ENCODE peak calls at places on chromosomes 7 and 10, in five cellular contexts. Y, Z, F, C and H are unnamed samples.

GRCh38 chr7:159070422-159071148 is 74.1 kb downstream of the VIPR2 start:
- DNase-seq in Y (no peak), Z (no peak), F (no peak), C (no peak), H (no peak)

GRCh38 chr10:49620286-49620810 is 6.5 kb downstream of the CHAT start:
- DNase-seq in Y (no peak), Z (no peak), F (no peak), C (no peak), H (no peak)

GRCh38 chr10:69860290-69860689 is 58.6 kb downstream of the COL13A1 start:
- DNase-seq in Y (no peak), Z (no peak), F (no peak), C (no peak), H (no peak)

GRCh38 chr7:105219771-105220160 is 169.0 kb downstream of the SRPK2 start:
- DNase-seq in Y (no peak), Z (no peak), F (no peak), C (no peak), H (no peak)

GRCh38 chr10:75450654-75451419 is 19.4 kb downstream of the LRMDA start:
- DNase-seq in Y (no peak), Z (no peak), F (no peak), C (no peak), H (no peak)

GRCh38 chr7:46485481-46486065 is 564.5 kb upstream of the IGFBP3 start:
- DNase-seq in Y (no peak), Z (no peak), F (no peak), C (no peak), H (no peak)

GRCh38 chr10:119203006-119203405 is 4.4 kb upstream of the GRK5 start:
- DNase-seq in Y (no peak), Z (no peak), F (no peak), C (peak), H (no peak)

GRCh38 chr7:146788008-146788407 is 671.4 kb downstream of the CNTNAP2 start:
- DNase-seq in Y (no peak), Z (no peak), F (no peak), C (no peak), H (no peak)

GRCh38 chr7:82404094-82404493 is 39.5 kb downstream of the CACNA2D1 start:
- DNase-seq in Y (no peak), Z (no peak), F (no peak), C (no peak), H (no peak)

GRCh38 chr7:93933190-93933589 is 11.7 kb downstream of the GNG11 start:
- DNase-seq in Y (no peak), Z (no peak), F (no peak), C (no peak), H (no peak)

GRCh38 chr10:14653271-14654161 is 121.2 kb downstream of the FAM107B start:
- DNase-seq in Y (no peak), Z (peak), F (no peak), C (no peak), H (peak)

GRCh38 chr7:157771689-157772088 is 434.9 kb downstream of the DNAJB6 start:
- DNase-seq in Y (no peak), Z (no peak), F (no peak), C (no peak), H (no peak)

GRCh38 chr7:155263522-155264197 is 34.0 kb upstream of the INSIG1 start:
- DNase-seq in Y (no peak), Z (peak), F (no peak), C (no peak), H (no peak)

GRCh38 chr10:50991496-50992355 is 82.6 kb upstream of the PRKG1 start:
- DNase-seq in Y (no peak), Z (peak), F (no peak), C (no peak), H (peak)

GRCh38 chr7:4714767-4715384 is 32.8 kb downstream of the FOXK1 start:
- DNase-seq in Y (no peak), Z (no peak), F (no peak), C (no peak), H (no peak)

DNA sequence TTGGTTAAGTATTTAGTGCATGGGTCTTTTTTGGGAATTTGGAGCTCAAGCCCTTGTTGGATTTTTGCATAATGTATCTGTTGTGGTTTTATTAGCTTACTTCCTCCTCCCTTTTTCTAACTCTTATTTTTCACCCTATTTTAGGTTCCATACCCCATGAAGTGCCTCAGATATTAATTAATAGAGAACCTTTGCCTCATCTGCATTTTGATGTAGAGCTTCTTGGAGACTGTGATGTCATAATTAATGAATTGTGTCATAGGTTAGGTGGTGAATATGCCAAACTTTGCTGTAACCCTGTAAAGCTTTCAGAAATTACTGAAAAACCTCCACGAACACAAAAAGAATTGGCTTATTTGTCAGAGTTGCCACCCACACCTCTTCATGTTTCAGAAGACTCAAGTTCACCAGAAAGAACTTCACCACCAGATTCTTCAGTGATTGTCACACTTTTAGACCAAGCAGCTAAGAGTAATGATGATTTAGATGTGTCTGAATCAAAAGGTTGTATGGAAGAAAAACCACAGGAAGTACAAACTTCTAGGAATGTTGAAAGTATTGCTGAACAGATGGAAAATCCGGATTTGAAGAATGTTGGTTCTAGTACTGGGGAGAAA is 28.0 kb downstream of the SIRT1 start:
- DNase-seq in Y (no peak), Z (no peak), F (no peak), C (no peak), H (no peak)
- TF ChIP-seq FOXM1 in Y (no peak), Z (no peak), F (no peak), C (no peak), H (no peak)

GRCh38 chr10:121904888-121905287 is 22.9 kb downstream of the ATE1 start:
- DNase-seq in Y (no peak), Z (no peak), F (no peak), C (peak), H (no peak)

GRCh38 chr10:121911421-121911697 is 16.5 kb downstream of the ATE1 start:
- DNase-seq in Y (no peak), Z (no peak), F (no peak), C (no peak), H (no peak)

GRCh38 chr10:121914661-121915060 is 13.2 kb downstream of the ATE1 start:
- DNase-seq in Y (no peak), Z (no peak), F (no peak), C (no peak), H (no peak)

DNA sequence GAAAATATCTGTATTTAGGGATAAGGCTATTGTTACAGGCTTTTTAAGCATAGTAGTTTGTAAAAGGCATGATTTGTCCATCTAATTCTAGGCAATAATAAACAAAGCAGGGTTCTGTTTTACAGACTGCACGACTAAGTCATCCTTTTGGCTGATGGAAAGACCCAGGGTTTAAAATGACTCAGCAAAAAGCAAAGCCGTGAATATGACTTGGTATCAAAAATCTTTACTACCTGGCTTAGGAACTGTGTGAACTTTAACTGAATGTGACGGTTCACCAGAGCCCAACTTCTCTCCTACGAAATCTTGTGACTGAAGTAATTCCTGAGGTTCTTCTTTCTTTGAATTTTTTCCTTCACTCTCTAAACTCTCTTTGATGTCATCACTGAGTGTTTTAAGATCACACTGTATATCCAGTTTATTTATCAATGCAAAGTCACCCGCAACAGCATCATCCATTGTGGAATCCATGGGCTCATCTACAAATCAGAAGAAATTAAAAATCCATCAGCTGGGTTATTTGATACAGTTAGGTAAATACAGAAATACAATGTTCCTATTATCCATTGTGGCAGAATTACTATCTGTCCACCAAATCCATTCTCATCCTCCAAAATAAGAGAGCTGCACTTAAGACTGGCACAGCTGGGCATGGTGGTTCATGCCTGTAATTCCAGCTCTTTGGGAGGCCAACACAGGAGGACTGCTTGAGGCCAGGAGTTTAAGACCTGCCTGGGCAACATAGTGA is 17.0 kb downstream of the ATE1 start:
- DNase-seq in Y (no peak), Z (no peak), F (no peak), C (no peak), H (no peak)
- TF ChIP-seq FOXM1 in Y (no peak), Z (no peak), F (no peak), C (no peak), H (no peak)

GRCh38 chr10:48187126-48187525 is 87.4 kb downstream of the FRMPD2 start:
- DNase-seq in Y (no peak), Z (no peak), F (peak), C (no peak), H (no peak)

GRCh38 chr10:48192916-48193450 is 81.5 kb downstream of the FRMPD2 start:
- DNase-seq in Y (no peak), Z (no peak), F (no peak), C (no peak), H (no peak)

DNA sequence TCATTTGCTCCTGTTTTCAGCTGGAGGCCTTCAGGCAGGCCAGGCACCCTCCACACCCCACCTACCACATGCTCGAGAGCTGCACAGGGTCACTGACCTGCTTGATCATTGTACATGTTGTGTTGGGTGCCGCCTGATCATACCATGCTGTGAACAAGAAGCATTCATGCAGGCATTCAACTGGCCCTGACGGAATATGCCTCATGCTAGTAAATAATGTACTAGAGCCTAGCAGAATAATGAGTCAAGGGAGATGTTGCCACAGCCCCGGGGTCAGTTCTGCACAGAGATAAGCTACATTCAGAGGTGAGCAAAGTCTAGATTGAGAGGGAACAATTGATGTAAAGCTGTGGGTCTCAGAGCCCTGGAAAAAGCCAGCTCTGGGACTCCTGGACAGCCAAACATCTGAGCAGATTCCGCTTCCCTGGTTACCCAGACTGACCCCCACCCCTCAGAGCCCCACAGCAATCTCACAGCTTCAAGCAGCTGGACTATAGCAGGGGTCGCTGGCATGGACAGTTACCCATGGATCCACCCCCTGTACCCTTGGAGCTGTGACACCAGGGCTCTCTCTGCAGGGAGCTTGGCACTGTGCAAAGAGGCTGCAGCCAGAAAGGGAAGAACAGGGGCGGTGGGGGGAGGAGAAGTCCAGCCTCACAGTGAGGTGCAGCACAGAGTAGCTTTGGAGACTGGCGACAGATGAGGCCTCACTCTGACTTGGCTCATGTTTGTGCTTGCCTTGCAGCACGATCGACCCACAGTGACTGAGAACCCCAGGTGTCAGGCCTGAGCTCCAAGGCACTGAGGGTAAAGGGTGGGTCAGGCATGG is 86.6 kb downstream of the FRMPD2 start:
- DNase-seq in Y (no peak), Z (no peak), F (no peak), C (peak), H (no peak)
- TF ChIP-seq FOXM1 in Y (no peak), Z (no peak), F (no peak), C (no peak), H (no peak)

GRCh38 chr10:72254891-72255568 is 18.7 kb upstream of the DDIT4 start:
- DNase-seq in Y (no peak), Z (peak), F (peak), C (no peak), H (peak)

GRCh38 chr10:72258617-72259016 is 15.1 kb upstream of the DDIT4 start:
- DNase-seq in Y (no peak), Z (no peak), F (no peak), C (no peak), H (no peak)

GRCh38 chr10:72259491-72260214 is 14.1 kb upstream of the DDIT4 start:
- DNase-seq in Y (no peak), Z (peak), F (peak), C (no peak), H (no peak)

GRCh38 chr10:72255977-72256729 is 17.6 kb upstream of the DDIT4 start:
- DNase-seq in Y (no peak), Z (no peak), F (no peak), C (no peak), H (no peak)

DNA sequence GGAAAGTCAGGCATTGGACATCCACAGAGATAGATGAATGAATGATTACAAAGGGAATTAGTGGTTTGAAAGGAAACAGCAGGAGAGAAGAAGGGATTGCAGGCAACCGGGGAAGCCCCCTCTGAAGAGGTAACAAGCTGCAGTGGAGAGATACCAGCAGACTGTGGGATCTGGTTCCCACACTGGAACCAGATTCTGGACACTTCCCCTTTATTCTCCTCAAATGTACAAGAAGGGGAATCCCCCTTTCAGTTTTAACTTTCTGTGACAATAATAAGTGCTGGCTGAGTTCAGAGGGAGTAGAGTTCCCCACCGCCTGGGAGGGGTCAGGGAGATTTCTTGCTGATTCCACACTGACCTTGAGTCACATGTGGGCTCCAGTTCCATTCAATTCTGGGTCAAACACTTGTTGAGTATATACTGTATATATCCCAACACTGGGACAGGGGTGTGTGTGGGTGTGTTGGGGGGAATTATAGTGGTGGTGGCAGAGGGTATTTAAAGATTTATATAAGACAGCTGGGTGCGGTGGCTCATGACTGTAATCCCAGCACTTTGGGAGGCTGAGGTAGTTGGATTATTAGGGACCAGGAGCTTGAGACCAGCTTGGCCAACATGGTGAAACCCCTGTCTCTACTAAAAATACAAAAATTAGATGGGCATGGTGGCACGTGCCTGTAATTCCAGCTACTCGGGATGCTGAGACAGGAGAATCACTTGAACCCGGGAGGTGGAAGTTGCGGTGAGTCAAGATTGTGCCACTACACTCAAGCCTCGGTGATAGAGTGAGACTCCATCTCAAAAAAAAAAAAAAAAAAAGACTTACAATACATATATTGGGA is 16.5 kb upstream of the DDIT4 start:
- DNase-seq in Y (peak), Z (no peak), F (peak), C (no peak), H (no peak)
- TF ChIP-seq FOXM1 in Y (peak), Z (no peak), F (no peak), C (no peak), H (no peak)

GRCh38 chr10:54985732-54986131 is 184.7 kb upstream of the PCDH15 start:
- DNase-seq in Y (no peak), Z (peak), F (no peak), C (peak), H (no peak)
- TF ChIP-seq FOXM1 in Y (no peak), Z (no peak), F (no peak), C (no peak), H (no peak)

DNA sequence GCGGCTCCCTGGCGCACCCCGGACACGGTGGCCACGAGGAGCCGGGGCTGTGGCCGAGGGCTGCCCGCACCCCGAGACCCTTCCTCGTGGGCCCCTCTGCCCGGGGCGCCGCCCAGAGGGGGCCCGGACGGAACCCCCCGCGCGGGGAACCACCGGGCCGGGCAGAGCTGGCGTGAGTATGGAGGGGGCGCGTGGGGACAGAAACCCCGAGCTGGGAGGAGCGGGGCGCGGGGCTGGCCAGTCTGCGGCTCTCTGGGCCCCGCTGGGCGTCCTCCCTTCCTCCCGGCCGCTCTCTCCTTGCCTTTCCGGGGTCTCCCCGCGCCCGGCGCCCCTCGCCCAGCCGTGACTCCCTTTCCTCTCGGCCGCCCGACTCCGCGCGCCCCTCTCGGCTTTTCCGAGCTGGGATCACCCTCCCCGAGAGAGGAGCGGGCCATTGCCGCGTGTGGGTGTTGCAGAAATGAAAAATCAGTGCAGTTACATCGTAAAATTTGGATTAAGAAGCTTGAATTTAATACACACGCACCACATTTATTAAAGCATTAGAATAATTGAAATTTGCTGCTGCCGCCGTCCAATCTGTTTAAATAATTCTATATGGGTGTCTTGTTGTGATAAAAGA is 8.9 kb downstream of the UNCX start:
- DNase-seq in Y (no peak), Z (no peak), F (no peak), C (no peak), H (no peak)
- TF ChIP-seq FOXM1 in Y (no peak), Z (no peak), F (no peak), C (no peak), H (no peak)